ENCODE peak calls at places on chromosomes 4 and X, in six cellular contexts. One of them, this sample, is unnamed.

GRCh38 chrX:153446950-153447580 is 1.2 kb upstream of the TREX2 start:
- DNase-seq in uterus: no peak
- DNase-seq in ovary: no peak
- DNase-seq in IMR-90: no peak
- DNase-seq in HCT116: no peak
- DNase-seq in upper lobe of left lung: no peak
- DNase-seq in this sample: no peak

GRCh38 chr4:15996773-15997172 is 33.8 kb upstream of the FGFBP2 start:
- DNase-seq in uterus: no peak
- DNase-seq in ovary: no peak
- DNase-seq in upper lobe of left lung: no peak
- DNase-seq in HCT116: no peak
- DNase-seq in IMR-90: peak; percentile 13
- DNase-seq in this sample: no peak

GRCh38 chrX:143994206-143994605 is 110.3 kb downstream of the UBE2NL start:
- DNase-seq in uterus: no peak
- DNase-seq in HCT116: no peak
- DNase-seq in IMR-90: no peak
- DNase-seq in upper lobe of left lung: no peak
- DNase-seq in ovary: no peak
- DNase-seq in this sample: no peak

GRCh38 chrX:13092455-13092941 is 48.1 kb upstream of the FAM9C start:
- DNase-seq in upper lobe of left lung: peak; percentile 76
- DNase-seq in ovary: no peak
- DNase-seq in IMR-90: no peak
- DNase-seq in HCT116: no peak
- DNase-seq in uterus: no peak
- DNase-seq in this sample: peak; percentile 31

GRCh38 chr4:167897116-167897515 is 195.2 kb upstream of the ANXA10 start:
- DNase-seq in ovary: no peak
- DNase-seq in IMR-90: peak; percentile 63
- DNase-seq in upper lobe of left lung: no peak
- DNase-seq in uterus: no peak
- DNase-seq in HCT116: peak; percentile 23
- DNase-seq in this sample: no peak

GRCh38 chr4:156201050-156201449 is 247.4 kb upstream of the CTSO start:
- DNase-seq in IMR-90: no peak
- DNase-seq in uterus: no peak
- DNase-seq in upper lobe of left lung: no peak
- DNase-seq in ovary: no peak
- DNase-seq in HCT116: no peak
- DNase-seq in this sample: no peak

GRCh38 chr4:72031868-72032619 is at the start of gene NPFFR2:
- DNase-seq in HCT116: no peak
- DNase-seq in ovary: no peak
- DNase-seq in IMR-90: no peak
- DNase-seq in uterus: no peak
- DNase-seq in upper lobe of left lung: peak; percentile 26
- DNase-seq in this sample: no peak

GRCh38 chr4:32841217-32841616 is 2121.0 kb downstream of the PCDH7 start:
- DNase-seq in IMR-90: no peak
- DNase-seq in upper lobe of left lung: no peak
- DNase-seq in HCT116: no peak
- DNase-seq in ovary: no peak
- DNase-seq in uterus: no peak
- DNase-seq in this sample: no peak

GRCh38 chr4:173486714-173487392 is 43.2 kb downstream of the HAND2 start:
- DNase-seq in IMR-90: no peak
- DNase-seq in uterus: no peak
- DNase-seq in ovary: no peak
- DNase-seq in HCT116: no peak
- DNase-seq in upper lobe of left lung: no peak
- DNase-seq in this sample: no peak

GRCh38 chr4:152112887-152113286 is 352.1 kb upstream of the GATB start:
- DNase-seq in ovary: no peak
- DNase-seq in IMR-90: no peak
- DNase-seq in uterus: no peak
- DNase-seq in upper lobe of left lung: no peak
- DNase-seq in HCT116: no peak
- DNase-seq in this sample: no peak

GRCh38 chr4:46856347-46856746 is 52.7 kb downstream of the COX7B2 start:
- DNase-seq in ovary: no peak
- DNase-seq in upper lobe of left lung: no peak
- DNase-seq in uterus: no peak
- DNase-seq in HCT116: no peak
- DNase-seq in IMR-90: peak; percentile 10
- DNase-seq in this sample: no peak

GRCh38 chr4:186653973-186654372 is 69.7 kb downstream of the FAT1 start:
- DNase-seq in HCT116: no peak
- DNase-seq in upper lobe of left lung: no peak
- DNase-seq in uterus: no peak
- DNase-seq in ovary: no peak
- DNase-seq in IMR-90: no peak
- DNase-seq in this sample: no peak

GRCh38 chr4:41561241-41561640 is 23.3 kb downstream of the LIMCH1 start:
- DNase-seq in uterus: no peak
- DNase-seq in HCT116: no peak
- DNase-seq in ovary: no peak
- DNase-seq in upper lobe of left lung: no peak
- DNase-seq in IMR-90: no peak
- DNase-seq in this sample: no peak

GRCh38 chr4:114601304-114602052 is 2.9 kb downstream of the UGT8 start:
- DNase-seq in IMR-90: no peak
- DNase-seq in ovary: no peak
- DNase-seq in uterus: no peak
- DNase-seq in upper lobe of left lung: no peak
- DNase-seq in HCT116: no peak
- DNase-seq in this sample: no peak

GRCh38 chr4:141503260-141503659 is 133.1 kb upstream of the IL15 start:
- DNase-seq in IMR-90: no peak
- DNase-seq in HCT116: no peak
- DNase-seq in ovary: no peak
- DNase-seq in upper lobe of left lung: no peak
- DNase-seq in uterus: no peak
- DNase-seq in this sample: no peak

GRCh38 chr4:10456270-10457254 is 664 bp downstream of the ZNF518B start:
- DNase-seq in uterus: peak; percentile 23
- DNase-seq in HCT116: peak; percentile 19
- DNase-seq in ovary: peak; percentile 34
- DNase-seq in IMR-90: peak; percentile 56
- DNase-seq in upper lobe of left lung: peak; percentile 33
- DNase-seq in this sample: no peak

GRCh38 chr4:1111259-1111809 is 2.0 kb downstream of the RNF212 start:
- DNase-seq in IMR-90: no peak
- DNase-seq in ovary: no peak
- DNase-seq in uterus: no peak
- DNase-seq in HCT116: no peak
- DNase-seq in upper lobe of left lung: no peak
- DNase-seq in this sample: no peak

GRCh38 chr4:17111959-17112659 is 213.7 kb upstream of the LDB2 start:
- DNase-seq in ovary: no peak
- DNase-seq in IMR-90: no peak
- DNase-seq in HCT116: no peak
- DNase-seq in uterus: no peak
- DNase-seq in upper lobe of left lung: no peak
- DNase-seq in this sample: no peak

GRCh38 chrX:49951524-49952193 is 29.3 kb downstream of the CLCN5 start:
- DNase-seq in ovary: no peak
- DNase-seq in HCT116: no peak
- DNase-seq in IMR-90: no peak
- DNase-seq in uterus: no peak
- DNase-seq in upper lobe of left lung: no peak
- DNase-seq in this sample: no peak

GRCh38 chrX:150508461-150509367 is 59.7 kb upstream of the MTM1 start:
- DNase-seq in upper lobe of left lung: peak; percentile 47
- DNase-seq in ovary: peak; percentile 80
- DNase-seq in uterus: peak; percentile 69
- DNase-seq in HCT116: no peak
- DNase-seq in IMR-90: peak; percentile 10
- DNase-seq in this sample: no peak

GRCh38 chr4:165368567-165368966 is 10.2 kb upstream of the CPE start:
- DNase-seq in IMR-90: no peak
- DNase-seq in uterus: no peak
- DNase-seq in ovary: no peak
- DNase-seq in upper lobe of left lung: no peak
- DNase-seq in HCT116: no peak
- DNase-seq in this sample: no peak

GRCh38 chrX:68114573-68115199 is 318.6 kb downstream of the OPHN1 start:
- DNase-seq in IMR-90: peak; percentile 16
- DNase-seq in uterus: no peak
- DNase-seq in ovary: no peak
- DNase-seq in upper lobe of left lung: no peak
- DNase-seq in HCT116: no peak
- DNase-seq in this sample: no peak

GRCh38 chrX:65674351-65674893 is 7.0 kb downstream of the MSN start:
- DNase-seq in upper lobe of left lung: no peak
- DNase-seq in IMR-90: peak; percentile 31
- DNase-seq in uterus: no peak
- DNase-seq in HCT116: no peak
- DNase-seq in ovary: no peak
- DNase-seq in this sample: no peak

GRCh38 chr4:94581766-94582165 is 130.0 kb downstream of the PDLIM5 start:
- DNase-seq in ovary: no peak
- DNase-seq in HCT116: no peak
- DNase-seq in IMR-90: no peak
- DNase-seq in uterus: no peak
- DNase-seq in upper lobe of left lung: no peak
- DNase-seq in this sample: no peak

GRCh38 chr4:169174247-169174646 is 96.5 kb downstream of the SH3RF1 start:
- DNase-seq in IMR-90: no peak
- DNase-seq in uterus: no peak
- DNase-seq in ovary: no peak
- DNase-seq in HCT116: peak; percentile 15
- DNase-seq in upper lobe of left lung: no peak
- DNase-seq in this sample: no peak

GRCh38 chrX:81414630-81415029 is 212.7 kb downstream of the SH3BGRL start:
- DNase-seq in uterus: no peak
- DNase-seq in ovary: no peak
- DNase-seq in HCT116: no peak
- DNase-seq in IMR-90: no peak
- DNase-seq in upper lobe of left lung: no peak
- DNase-seq in this sample: no peak

GRCh38 chr4:89563431-89563830 is 255.8 kb upstream of the GPRIN3 start:
- DNase-seq in ovary: no peak
- DNase-seq in HCT116: no peak
- DNase-seq in upper lobe of left lung: no peak
- DNase-seq in uterus: no peak
- DNase-seq in IMR-90: no peak
- DNase-seq in this sample: no peak

GRCh38 chr4:3384771-3385701 is 56.7 kb upstream of the HGFAC start:
- DNase-seq in uterus: no peak
- DNase-seq in ovary: no peak
- DNase-seq in upper lobe of left lung: peak; percentile 71
- DNase-seq in IMR-90: no peak
- DNase-seq in HCT116: no peak
- DNase-seq in this sample: no peak
- TF ChIP-seq POLR2A in uterus: no peak
- TF ChIP-seq POLR2A in ovary: no peak
- TF ChIP-seq POLR2A in upper lobe of left lung: peak; percentile 82
- TF ChIP-seq POLR2A in IMR-90: no peak
- TF ChIP-seq POLR2A in HCT116: no peak
- TF ChIP-seq POLR2A in this sample: peak; percentile 21

GRCh38 chrX:43493751-43494150 is 162.3 kb upstream of the MAOA start:
- DNase-seq in IMR-90: no peak
- DNase-seq in uterus: no peak
- DNase-seq in ovary: no peak
- DNase-seq in HCT116: no peak
- DNase-seq in upper lobe of left lung: no peak
- DNase-seq in this sample: no peak
- H3K4me1 ChIP-seq in IMR-90: no peaks in the 10 kb centered on the region
- H3K4me1 ChIP-seq in uterus: no peaks in the 10 kb centered on the region
- H3K4me1 ChIP-seq in ovary: no peaks in the 10 kb centered on the region
- H3K4me1 ChIP-seq in HCT116: no peaks in the 10 kb centered on the region
- H3K4me1 ChIP-seq in upper lobe of left lung: no peaks in the 10 kb centered on the region
- H3K4me1 ChIP-seq in this sample: no peaks in the 10 kb centered on the region

GRCh38 chr4:37760840-37761239 is 65.6 kb upstream of the PGM2 start:
- DNase-seq in HCT116: no peak
- DNase-seq in ovary: no peak
- DNase-seq in uterus: peak; percentile 20
- DNase-seq in upper lobe of left lung: no peak
- DNase-seq in IMR-90: no peak
- DNase-seq in this sample: no peak

GRCh38 chr4:37759833-37760232 is 66.7 kb upstream of the PGM2 start:
- DNase-seq in upper lobe of left lung: no peak
- DNase-seq in ovary: no peak
- DNase-seq in HCT116: no peak
- DNase-seq in uterus: no peak
- DNase-seq in IMR-90: no peak
- DNase-seq in this sample: no peak

GRCh38 chr4:37757705-37758104 is 68.8 kb upstream of the PGM2 start:
- DNase-seq in upper lobe of left lung: no peak
- DNase-seq in uterus: no peak
- DNase-seq in ovary: no peak
- DNase-seq in HCT116: no peak
- DNase-seq in IMR-90: no peak
- DNase-seq in this sample: no peak

GRCh38 chr4:37757121-37757520 is 69.4 kb upstream of the PGM2 start:
- DNase-seq in upper lobe of left lung: no peak
- DNase-seq in ovary: no peak
- DNase-seq in IMR-90: no peak
- DNase-seq in HCT116: no peak
- DNase-seq in uterus: no peak
- DNase-seq in this sample: no peak

DNA sequence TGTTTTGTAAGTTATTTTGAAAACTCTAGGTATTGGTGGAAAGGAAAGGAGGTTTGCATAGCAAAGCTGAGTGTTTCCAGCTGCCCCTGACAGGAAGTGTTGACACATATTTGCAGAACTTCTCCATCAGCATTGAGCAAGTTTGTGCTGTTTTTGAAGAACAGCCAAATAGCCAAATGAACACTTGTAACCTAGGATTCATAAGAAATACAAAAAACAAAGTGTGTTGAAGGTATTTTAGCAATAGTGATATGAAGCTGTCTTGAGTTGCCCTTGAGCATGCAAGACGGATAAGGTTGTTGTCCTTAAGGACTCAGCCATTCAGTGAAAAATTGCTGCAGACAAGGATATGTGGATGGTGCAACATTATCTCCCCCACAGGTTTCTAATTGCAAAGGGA is 68.3 kb upstream of the PGM2 start:
- DNase-seq in ovary: peak; percentile 47
- DNase-seq in HCT116: no peak
- DNase-seq in IMR-90: peak; percentile 41
- DNase-seq in upper lobe of left lung: peak; percentile 66
- DNase-seq in uterus: peak; percentile 29
- DNase-seq in this sample: no peak
- TF ChIP-seq POLR2A in ovary: no peak
- TF ChIP-seq POLR2A in HCT116: no peak
- TF ChIP-seq POLR2A in IMR-90: no peak
- TF ChIP-seq POLR2A in upper lobe of left lung: no peak
- TF ChIP-seq POLR2A in uterus: no peak
- TF ChIP-seq POLR2A in this sample: no peak

DNA sequence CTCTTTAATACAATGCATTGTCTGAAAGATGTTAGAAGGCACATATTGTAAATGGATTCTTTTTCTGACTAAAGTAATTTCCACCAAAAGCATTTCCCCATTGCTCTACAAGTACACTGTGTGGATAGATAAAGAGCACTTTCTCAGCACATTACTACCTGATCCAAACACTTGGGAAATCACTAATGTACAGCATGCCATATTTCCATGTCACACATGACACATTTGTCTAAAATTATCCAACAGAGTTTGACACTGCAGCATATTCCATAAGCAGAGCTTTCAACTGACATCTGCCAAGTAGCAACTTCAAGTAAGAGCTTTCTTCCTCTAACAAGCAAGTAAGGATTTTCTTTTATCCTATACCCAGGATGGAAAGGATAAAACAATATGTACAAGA is 49.4 kb downstream of the REELD1 start:
- DNase-seq in HCT116: no peak
- DNase-seq in IMR-90: no peak
- DNase-seq in uterus: no peak
- DNase-seq in ovary: no peak
- DNase-seq in upper lobe of left lung: no peak
- DNase-seq in this sample: no peak
- H3K4me1 ChIP-seq in HCT116: peaks cover 13% of the 10 kb centered on the region
- H3K4me1 ChIP-seq in IMR-90: no peaks in the 10 kb centered on the region
- H3K4me1 ChIP-seq in uterus: no peaks in the 10 kb centered on the region
- H3K4me1 ChIP-seq in ovary: no peaks in the 10 kb centered on the region
- H3K4me1 ChIP-seq in upper lobe of left lung: no peaks in the 10 kb centered on the region
- H3K4me1 ChIP-seq in this sample: no peaks in the 10 kb centered on the region